ENCODE peak calls at places on chromosomes 11 and 22, in seven cellular contexts. Z is neural progenitor cell, U is GM23338, V is HCT116, T is MM.1S, R is hepatocyte, G is GM23248. M is an unnamed sample.

GRCh38 chr11:1076061-1076665 is 1.5 kb downstream of the MUC2 start:
- DNase-seq in Z (no peak), G (no peak), T (no peak), V (no peak), U (no peak), R (no peak), M (no peak)

GRCh38 chr11:105490333-105490732 is 119.5 kb upstream of the GRIA4 start:
- DNase-seq in T (no peak), Z (no peak), G (no peak), R (no peak), U (no peak), V (no peak), M (no peak)

GRCh38 chr11:363948-364761 is 5.1 kb upstream of the B4GALNT4 start:
- DNase-seq in G (peak), R (peak), Z (no peak), U (peak), T (peak), V (peak), M (peak)

GRCh38 chr22:32407936-32408335 is 4.1 kb downstream of the RTCB start:
- DNase-seq in U (no peak), T (no peak), R (no peak), V (no peak), G (no peak), Z (no peak), M (no peak)

GRCh38 chr11:62142921-62143320 is 19.1 kb downstream of the INCENP start:
- DNase-seq in U (no peak), G (no peak), Z (no peak), R (no peak), T (no peak), V (no peak), M (no peak)

GRCh38 chr22:17412232-17412631 is 43.0 kb downstream of the CECR2 start:
- DNase-seq in R (no peak), Z (peak), V (no peak), U (peak), G (no peak), T (no peak), M (no peak)

GRCh38 chr11:105589346-105589745 is 20.5 kb upstream of the GRIA4 start:
- DNase-seq in U (no peak), T (no peak), R (no peak), G (no peak), Z (no peak), V (no peak), M (peak)

GRCh38 chr11:79150966-79151365 is 289.9 kb downstream of the TENM4 start:
- DNase-seq in V (no peak), G (no peak), T (no peak), Z (no peak), U (no peak), R (no peak), M (peak)

GRCh38 chr22:49807780-49808708 is 19.6 kb downstream of the BRD1 start:
- DNase-seq in U (no peak), V (no peak), Z (no peak), G (no peak), T (no peak), R (no peak), M (no peak)

GRCh38 chr11:134411887-134412507 is at the start of gene B3GAT1:
- DNase-seq in R (peak), G (no peak), Z (peak), U (peak), T (no peak), V (no peak), M (no peak)

GRCh38 chr11:62882811-62883496 is 2.3 kb downstream of the SLC3A2 start:
- DNase-seq in V (no peak), Z (no peak), U (no peak), T (no peak), R (no peak), G (no peak), M (no peak)

GRCh38 chr11:107493117-107493516 is 35.5 kb upstream of the CWF19L2 start:
- DNase-seq in G (peak), U (no peak), V (no peak), R (no peak), T (no peak), Z (no peak), M (peak)

GRCh38 chr11:68997124-68997994 is 15.7 kb downstream of the MRGPRF start:
- DNase-seq in Z (no peak), V (no peak), T (no peak), R (no peak), G (no peak), U (no peak), M (no peak)

GRCh38 chr11:66333896-66334604 is 2.2 kb downstream of the RIN1 start:
- DNase-seq in G (no peak), T (no peak), V (no peak), R (no peak), U (peak), Z (no peak), M (no peak)

GRCh38 chr22:32661296-32661695 is 140.2 kb upstream of the TIMP3 start:
- DNase-seq in V (no peak), U (no peak), G (peak), Z (no peak), T (no peak), R (peak), M (no peak)

GRCh38 chr11:3001496-3001895 is 9.4 kb upstream of the NAP1L4 start:
- DNase-seq in U (no peak), T (no peak), R (no peak), G (no peak), Z (no peak), V (no peak), M (no peak)

GRCh38 chr22:49119551-49119952 is 708.1 kb downstream of the BRD1 start:
- DNase-seq in T (no peak), U (no peak), G (no peak), R (peak), V (no peak), Z (peak), M (no peak)

GRCh38 chr11:1233351-1234053 is 10.6 kb downstream of the MUC5B start:
- DNase-seq in R (no peak), Z (no peak), G (no peak), T (no peak), U (no peak), V (no peak), M (peak)

GRCh38 chr11:99325807-99326206 is 305.1 kb downstream of the CNTN5 start:
- DNase-seq in V (no peak), R (peak), U (no peak), G (peak), Z (no peak), T (no peak), M (peak)

GRCh38 chr11:76380161-76380976 is 563 bp downstream of the THAP12 start:
- DNase-seq in Z (no peak), T (peak), R (no peak), G (peak), V (no peak), U (peak), M (peak)

GRCh38 chr22:48493733-48494132 is 1333.9 kb downstream of the BRD1 start:
- DNase-seq in G (no peak), T (no peak), V (no peak), R (no peak), U (no peak), Z (no peak), M (no peak)

GRCh38 chr22:17241571-17242310 is 22.5 kb upstream of the ADA2 start:
- DNase-seq in G (no peak), U (no peak), R (no peak), T (no peak), V (no peak), Z (no peak), M (no peak)

GRCh38 chr11:46006418-46007070 is 84.1 kb downstream of the LARGE2 start:
- DNase-seq in Z (peak), U (peak), V (peak), T (peak), R (peak), G (peak), M (peak)

GRCh38 chr11:62138630-62139425 is 15.0 kb downstream of the INCENP start:
- DNase-seq in G (no peak), T (no peak), V (no peak), Z (no peak), R (no peak), U (no peak), M (no peak)

GRCh38 chr11:82811369-82811768 is 77.7 kb upstream of the FAM181B start:
- DNase-seq in R (no peak), V (no peak), T (no peak), Z (peak), U (peak), G (no peak), M (no peak)

GRCh38 chr11:128663824-128664223 is 30.0 kb upstream of the FLI1 start:
- DNase-seq in U (no peak), G (no peak), V (no peak), T (no peak), R (no peak), Z (no peak), M (no peak)

DNA sequence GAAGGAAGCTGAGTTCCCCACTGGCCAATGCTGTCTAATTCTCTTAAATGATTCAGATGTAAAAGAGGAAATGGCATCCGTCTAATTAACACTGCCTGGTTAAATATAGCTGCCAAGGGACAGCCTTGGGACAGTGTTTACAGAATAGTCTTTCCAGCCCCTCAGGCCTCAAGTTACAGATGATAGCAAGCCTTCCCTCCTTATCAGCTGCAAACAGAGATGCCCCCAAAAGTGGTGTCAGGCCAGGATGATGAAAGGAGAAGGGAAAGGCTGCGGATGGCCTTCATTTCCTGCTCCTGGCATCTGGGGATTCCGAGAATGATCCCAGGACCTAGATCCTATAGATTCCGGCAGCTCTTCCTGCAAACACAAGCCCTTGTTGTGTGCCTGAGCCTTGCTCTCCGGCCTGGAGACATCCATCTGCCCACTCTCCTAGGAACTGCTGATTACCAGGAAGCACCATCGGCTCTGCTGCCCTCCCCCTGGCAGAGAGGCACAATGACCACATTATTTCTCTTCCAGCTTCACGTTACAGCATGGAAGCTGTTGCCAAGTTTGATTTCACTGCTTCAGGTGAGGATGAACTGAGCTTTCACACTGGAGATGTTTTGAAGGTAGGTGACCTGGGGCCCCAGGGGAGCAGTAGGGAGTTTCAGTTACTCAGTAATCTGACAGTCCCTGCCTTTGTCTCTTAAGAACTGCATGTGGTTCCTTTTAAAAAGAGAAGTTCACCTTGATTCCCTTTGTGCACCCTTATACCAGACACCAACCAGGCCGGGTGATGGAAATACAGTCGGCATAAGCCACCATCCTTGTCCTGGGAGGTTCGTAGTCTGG is 13.4 kb upstream of the TMA7B start:
- DNase-seq in T (no peak), U (no peak), V (no peak), Z (no peak), R (no peak), G (no peak), M (no peak)
- TF ChIP-seq EZH2phosphoT487 in T (no peak), U (no peak), V (no peak), Z (no peak), R (no peak), G (no peak), M (no peak)

GRCh38 chr22:45104313-45104712 is 59.4 kb upstream of the NUP50 start:
- DNase-seq in G (no peak), U (no peak), R (no peak), V (no peak), Z (no peak), T (no peak), M (no peak)

GRCh38 chr22:45103756-45104155 is 60.0 kb upstream of the NUP50 start:
- DNase-seq in G (no peak), Z (peak), T (no peak), U (peak), R (no peak), V (no peak), M (no peak)

GRCh38 chr22:45099961-45100360 is 63.8 kb upstream of the NUP50 start:
- DNase-seq in Z (no peak), V (no peak), R (no peak), G (no peak), U (no peak), T (no peak), M (no peak)

GRCh38 chr22:45102896-45103420 is 60.8 kb upstream of the NUP50 start:
- DNase-seq in G (no peak), T (no peak), Z (no peak), R (no peak), V (no peak), U (no peak), M (no peak)

GRCh38 chr22:45101828-45102227 is 61.9 kb upstream of the NUP50 start:
- DNase-seq in R (peak), U (peak), Z (peak), T (peak), V (no peak), G (peak), M (peak)
- H3K27ac ChIP-seq in R (no peak), U (no peak), Z (no peak), T (no peak), V (no peak), G (no peak), M (no peak)

GRCh38 chr11:31799036-31799793 is 11.9 kb downstream of the PAX6 start:
- DNase-seq in Z (peak), U (peak), R (no peak), T (peak), G (no peak), V (no peak), M (no peak)

GRCh38 chr11:31797227-31798056 is 13.7 kb downstream of the PAX6 start:
- DNase-seq in V (no peak), T (peak), R (no peak), U (no peak), G (no peak), Z (peak), M (no peak)

GRCh38 chr11:31796523-31797226 is 14.4 kb downstream of the PAX6 start:
- DNase-seq in U (peak), R (no peak), V (no peak), Z (peak), T (no peak), G (no peak), M (no peak)

GRCh38 chr11:31799794-31800397 is 11.2 kb downstream of the PAX6 start:
- DNase-seq in Z (peak), G (no peak), U (peak), R (no peak), T (no peak), V (no peak), M (no peak)

GRCh38 chr11:31798057-31799035 is 12.8 kb downstream of the PAX6 start:
- DNase-seq in R (no peak), T (no peak), V (no peak), G (peak), U (peak), Z (peak), M (no peak)
- TF ChIP-seq EZH2 in R (no peak), T (no peak), V (no peak), G (no peak), U (peak), Z (no peak), M (no peak)

GRCh38 chr22:37379085-37379484 is 48.2 kb downstream of the ELFN2 start:
- DNase-seq in G (no peak), Z (no peak), V (no peak), R (no peak), T (peak), U (no peak), M (no peak)
- TF ChIP-seq EZH2phosphoT487 in G (no peak), Z (no peak), V (no peak), R (no peak), T (no peak), U (no peak), M (no peak)

GRCh38 chr11:126112547-126112946 is 49.9 kb upstream of the CDON start:
- DNase-seq in G (peak), R (peak), U (no peak), Z (no peak), V (no peak), T (no peak), M (no peak)
- H3K27ac ChIP-seq in G (peak), R (peak), U (no peak), Z (no peak), V (no peak), T (no peak), M (no peak)

GRCh38 chr11:34165121-34165520 is 59.7 kb downstream of the NAT10 start:
- DNase-seq in R (no peak), Z (no peak), T (no peak), V (no peak), U (no peak), G (no peak), M (no peak)
- TF ChIP-seq EZH2 in R (no peak), Z (no peak), T (no peak), V (no peak), U (no peak), G (no peak), M (no peak)

DNA sequence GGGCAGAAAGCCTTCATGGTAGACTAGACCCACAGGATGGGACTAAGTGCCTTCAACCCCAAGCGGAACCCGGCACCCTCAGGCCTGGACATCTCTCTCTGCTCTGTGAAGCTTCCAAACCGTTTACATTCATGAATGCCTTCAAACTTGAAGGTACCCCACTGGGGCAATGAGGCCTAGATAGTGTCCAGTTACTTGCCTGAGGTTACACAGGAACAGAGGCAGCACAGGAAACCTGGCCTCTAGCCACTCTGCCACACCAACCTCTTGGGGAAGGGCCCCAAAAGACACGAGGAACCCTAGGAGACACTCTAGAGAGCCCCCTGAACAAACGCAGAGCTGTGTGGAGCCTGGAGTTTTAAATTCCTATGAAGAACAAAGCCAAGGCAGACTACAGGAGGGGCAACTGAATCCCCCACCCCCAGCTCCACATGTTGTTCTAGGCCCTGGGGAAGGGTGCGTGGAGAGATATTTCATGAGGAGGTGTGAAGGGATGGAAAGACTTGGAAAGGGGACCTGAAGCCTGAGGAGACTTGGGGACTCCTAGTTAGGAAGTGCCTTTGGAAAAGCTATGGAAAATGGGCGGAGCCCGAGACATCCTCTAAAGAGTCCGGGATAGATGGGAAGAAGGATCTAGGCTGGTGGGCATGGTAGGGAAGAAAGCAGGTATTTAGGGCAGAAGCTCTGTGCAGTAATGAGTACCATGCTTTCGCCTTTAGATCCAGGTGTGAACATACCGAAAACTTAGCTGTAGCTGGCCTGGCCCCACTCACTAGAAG is 14.8 kb upstream of the CYP2R1 start:
- DNase-seq in V (no peak), T (no peak), R (peak), Z (no peak), U (no peak), G (no peak), M (no peak)
- TF ChIP-seq EZH2phosphoT487 in V (no peak), T (no peak), R (no peak), Z (no peak), U (no peak), G (no peak), M (no peak)

GRCh38 chr11:86818466-86819282 is 18.3 kb downstream of the PRSS23 start:
- DNase-seq in T (peak), Z (peak), G (peak), R (peak), U (peak), V (peak), M (peak)
- H3K27ac ChIP-seq in T (no peak), Z (no peak), G (peak), R (no peak), U (no peak), V (no peak), M (peak)

GRCh38 chr22:19904881-19905618 is 36.5 kb upstream of the COMT start:
- DNase-seq in U (no peak), G (no peak), T (no peak), Z (no peak), V (no peak), R (no peak), M (no peak)
- TF ChIP-seq EZH2 in U (no peak), G (no peak), T (no peak), Z (no peak), V (no peak), R (no peak), M (no peak)